ENCODE peak calls at places on chromosome 2, in seven cellular contexts. One of them, this sample, is unnamed.

GRCh38 chr2:85018049-85018447 is 47.1 kb downstream of the KCMF1 start:
- DNase-seq in NB4: no peak
- DNase-seq in endothelial cell of umbilical vein: no peak
- DNase-seq in stomach: no peak
- DNase-seq in thyroid gland: no peak
- DNase-seq in A549: no peak
- DNase-seq in upper lobe of left lung: no peak
- DNase-seq in this sample: no peak

GRCh38 chr2:238709961-238710360 is 137.9 kb upstream of the TWIST2 start:
- DNase-seq in NB4: no peak
- DNase-seq in endothelial cell of umbilical vein: no peak
- DNase-seq in stomach: no peak
- DNase-seq in thyroid gland: no peak
- DNase-seq in A549: no peak
- DNase-seq in upper lobe of left lung: no peak
- DNase-seq in this sample: no peak

GRCh38 chr2:23614701-23615100 is 229.7 kb downstream of the KLHL29 start:
- DNase-seq in NB4: peak
- DNase-seq in endothelial cell of umbilical vein: no peak
- DNase-seq in stomach: no peak
- DNase-seq in thyroid gland: no peak
- DNase-seq in A549: no peak
- DNase-seq in upper lobe of left lung: no peak
- DNase-seq in this sample: no peak

GRCh38 chr2:203783496-203784203 is 77.2 kb downstream of the CD28 start:
- DNase-seq in NB4: no peak
- DNase-seq in endothelial cell of umbilical vein: no peak
- DNase-seq in stomach: no peak
- DNase-seq in thyroid gland: no peak
- DNase-seq in A549: no peak
- DNase-seq in upper lobe of left lung: no peak
- DNase-seq in this sample: no peak

GRCh38 chr2:126669772-126670171 is 13.8 kb downstream of the GYPC start:
- DNase-seq in NB4: no peak
- DNase-seq in endothelial cell of umbilical vein: no peak
- DNase-seq in stomach: no peak
- DNase-seq in thyroid gland: no peak
- DNase-seq in A549: no peak
- DNase-seq in upper lobe of left lung: no peak
- DNase-seq in this sample: no peak

GRCh38 chr2:118670868-118671267 is 176.6 kb downstream of the EN1 start:
- DNase-seq in NB4: no peak
- DNase-seq in endothelial cell of umbilical vein: no peak
- DNase-seq in stomach: no peak
- DNase-seq in thyroid gland: no peak
- DNase-seq in A549: no peak
- DNase-seq in upper lobe of left lung: no peak
- DNase-seq in this sample: no peak

GRCh38 chr2:218873359-218874194 is 7.1 kb upstream of the WNT10A start:
- DNase-seq in NB4: no peak
- DNase-seq in endothelial cell of umbilical vein: no peak
- DNase-seq in stomach: no peak
- DNase-seq in thyroid gland: no peak
- DNase-seq in A549: no peak
- DNase-seq in upper lobe of left lung: no peak
- DNase-seq in this sample: no peak

GRCh38 chr2:139556789-139557188 is 776.6 kb upstream of the NXPH2 start:
- DNase-seq in NB4: no peak
- DNase-seq in endothelial cell of umbilical vein: no peak
- DNase-seq in stomach: no peak
- DNase-seq in thyroid gland: no peak
- DNase-seq in A549: no peak
- DNase-seq in upper lobe of left lung: no peak
- DNase-seq in this sample: no peak

GRCh38 chr2:233919938-233920337 is 2.8 kb downstream of the TRPM8 start:
- DNase-seq in NB4: peak
- DNase-seq in endothelial cell of umbilical vein: no peak
- DNase-seq in stomach: no peak
- DNase-seq in thyroid gland: no peak
- DNase-seq in A549: no peak
- DNase-seq in upper lobe of left lung: no peak
- DNase-seq in this sample: no peak

GRCh38 chr2:48016620-48017019 is 110.3 kb upstream of the FBXO11 start:
- DNase-seq in NB4: no peak
- DNase-seq in endothelial cell of umbilical vein: no peak
- DNase-seq in stomach: no peak
- DNase-seq in thyroid gland: no peak
- DNase-seq in A549: peak
- DNase-seq in upper lobe of left lung: no peak
- DNase-seq in this sample: no peak

GRCh38 chr2:101714098-101714497 is 16.6 kb downstream of the MAP4K4 start:
- DNase-seq in NB4: peak
- DNase-seq in endothelial cell of umbilical vein: no peak
- DNase-seq in stomach: no peak
- DNase-seq in thyroid gland: no peak
- DNase-seq in A549: no peak
- DNase-seq in upper lobe of left lung: no peak
- DNase-seq in this sample: no peak

GRCh38 chr2:15745907-15746306 is 154.2 kb downstream of the DDX1 start:
- DNase-seq in NB4: no peak
- DNase-seq in endothelial cell of umbilical vein: no peak
- DNase-seq in stomach: no peak
- DNase-seq in thyroid gland: no peak
- DNase-seq in A549: no peak
- DNase-seq in upper lobe of left lung: no peak
- DNase-seq in this sample: no peak

GRCh38 chr2:170648037-170648436 is 67.1 kb upstream of the SP5 start:
- DNase-seq in NB4: no peak
- DNase-seq in endothelial cell of umbilical vein: no peak
- DNase-seq in stomach: no peak
- DNase-seq in thyroid gland: no peak
- DNase-seq in A549: no peak
- DNase-seq in upper lobe of left lung: no peak
- DNase-seq in this sample: no peak

GRCh38 chr2:145775591-145775990 is 1255.7 kb upstream of the ZEB2 start:
- DNase-seq in NB4: no peak
- DNase-seq in endothelial cell of umbilical vein: peak
- DNase-seq in stomach: no peak
- DNase-seq in thyroid gland: no peak
- DNase-seq in A549: no peak
- DNase-seq in upper lobe of left lung: no peak
- DNase-seq in this sample: no peak

GRCh38 chr2:27428978-27429541 is 629 bp downstream of the NRBP1 start:
- DNase-seq in NB4: peak
- DNase-seq in endothelial cell of umbilical vein: peak
- DNase-seq in stomach: peak
- DNase-seq in thyroid gland: peak
- DNase-seq in A549: peak
- DNase-seq in upper lobe of left lung: peak
- DNase-seq in this sample: peak

GRCh38 chr2:32963941-32964340 is 17.2 kb downstream of the LTBP1 start:
- DNase-seq in NB4: no peak
- DNase-seq in endothelial cell of umbilical vein: no peak
- DNase-seq in stomach: no peak
- DNase-seq in thyroid gland: no peak
- DNase-seq in A549: no peak
- DNase-seq in upper lobe of left lung: no peak
- DNase-seq in this sample: no peak

GRCh38 chr2:215653344-215654015 is 217.6 kb upstream of the FN1 start:
- DNase-seq in NB4: no peak
- DNase-seq in endothelial cell of umbilical vein: no peak
- DNase-seq in stomach: no peak
- DNase-seq in thyroid gland: no peak
- DNase-seq in A549: no peak
- DNase-seq in upper lobe of left lung: no peak
- DNase-seq in this sample: no peak

GRCh38 chr2:233152541-233152940 is 92.4 kb downstream of the INPP5D start:
- DNase-seq in NB4: no peak
- DNase-seq in endothelial cell of umbilical vein: peak
- DNase-seq in stomach: no peak
- DNase-seq in thyroid gland: peak
- DNase-seq in A549: no peak
- DNase-seq in upper lobe of left lung: no peak
- DNase-seq in this sample: peak

GRCh38 chr2:42331569-42332284 is 29.3 kb downstream of the COX7A2L start:
- DNase-seq in NB4: no peak
- DNase-seq in endothelial cell of umbilical vein: no peak
- DNase-seq in stomach: no peak
- DNase-seq in thyroid gland: no peak
- DNase-seq in A549: no peak
- DNase-seq in upper lobe of left lung: no peak
- DNase-seq in this sample: no peak

GRCh38 chr2:103875111-103875510 is 978.8 kb upstream of the POU3F3 start:
- DNase-seq in NB4: no peak
- DNase-seq in endothelial cell of umbilical vein: no peak
- DNase-seq in stomach: no peak
- DNase-seq in thyroid gland: no peak
- DNase-seq in A549: no peak
- DNase-seq in upper lobe of left lung: no peak
- DNase-seq in this sample: no peak

GRCh38 chr2:134119672-134120159 is 134.2 kb upstream of the MGAT5 start:
- DNase-seq in NB4: peak
- DNase-seq in endothelial cell of umbilical vein: peak
- DNase-seq in stomach: peak
- DNase-seq in thyroid gland: peak
- DNase-seq in A549: peak
- DNase-seq in upper lobe of left lung: peak
- DNase-seq in this sample: peak
- TF ChIP-seq POLR2A in NB4: peak
- TF ChIP-seq POLR2A in endothelial cell of umbilical vein: peak
- TF ChIP-seq POLR2A in stomach: no peak
- TF ChIP-seq POLR2A in thyroid gland: no peak
- TF ChIP-seq POLR2A in A549: peak
- TF ChIP-seq POLR2A in upper lobe of left lung: peak
- TF ChIP-seq POLR2A in this sample: peak

DNA sequence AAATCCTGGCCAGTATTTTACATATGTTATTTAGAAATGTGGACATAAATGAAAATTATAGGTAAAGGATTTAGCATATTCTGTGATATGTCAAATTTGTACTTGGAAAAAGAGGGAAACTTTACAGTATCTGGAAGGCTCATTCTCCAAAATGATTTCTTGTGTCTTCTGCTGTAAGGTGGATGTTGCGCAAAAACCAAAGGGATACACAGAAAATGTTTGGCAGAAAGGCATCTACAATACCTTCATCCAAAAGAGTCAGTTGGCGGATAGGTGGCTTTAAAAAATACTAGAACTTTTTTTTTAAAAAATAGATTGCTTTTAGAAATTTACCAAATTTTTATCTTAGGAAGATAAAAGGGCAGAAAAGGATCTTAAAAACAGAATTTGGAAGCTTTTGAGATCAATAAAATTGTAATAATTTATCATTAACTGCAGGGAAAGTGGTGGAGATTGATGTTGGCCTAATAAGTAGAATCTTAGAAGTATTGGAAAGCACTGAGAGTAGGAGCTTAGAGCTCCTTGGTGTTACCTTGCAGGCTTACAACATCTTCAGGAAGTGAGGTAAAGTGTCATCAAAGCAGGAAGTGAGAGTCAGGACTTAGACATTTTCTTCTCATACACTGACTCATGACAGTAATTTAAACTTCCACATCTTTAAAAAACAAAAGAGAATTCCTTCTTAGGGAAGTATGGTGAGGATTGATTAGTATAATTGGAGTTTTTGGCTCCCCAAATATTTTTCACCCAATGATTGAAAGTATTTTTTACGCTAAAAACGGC is 2.1 kb downstream of the NABP1 start:
- DNase-seq in NB4: peak
- DNase-seq in endothelial cell of umbilical vein: peak
- DNase-seq in stomach: no peak
- DNase-seq in thyroid gland: no peak
- DNase-seq in A549: peak
- DNase-seq in upper lobe of left lung: no peak
- DNase-seq in this sample: no peak
- H3K4me3 ChIP-seq in NB4: peak
- H3K4me3 ChIP-seq in endothelial cell of umbilical vein: peak
- H3K4me3 ChIP-seq in stomach: peak
- H3K4me3 ChIP-seq in thyroid gland: no peak
- H3K4me3 ChIP-seq in A549: peak
- H3K4me3 ChIP-seq in upper lobe of left lung: peak
- H3K4me3 ChIP-seq in this sample: no peak

DNA sequence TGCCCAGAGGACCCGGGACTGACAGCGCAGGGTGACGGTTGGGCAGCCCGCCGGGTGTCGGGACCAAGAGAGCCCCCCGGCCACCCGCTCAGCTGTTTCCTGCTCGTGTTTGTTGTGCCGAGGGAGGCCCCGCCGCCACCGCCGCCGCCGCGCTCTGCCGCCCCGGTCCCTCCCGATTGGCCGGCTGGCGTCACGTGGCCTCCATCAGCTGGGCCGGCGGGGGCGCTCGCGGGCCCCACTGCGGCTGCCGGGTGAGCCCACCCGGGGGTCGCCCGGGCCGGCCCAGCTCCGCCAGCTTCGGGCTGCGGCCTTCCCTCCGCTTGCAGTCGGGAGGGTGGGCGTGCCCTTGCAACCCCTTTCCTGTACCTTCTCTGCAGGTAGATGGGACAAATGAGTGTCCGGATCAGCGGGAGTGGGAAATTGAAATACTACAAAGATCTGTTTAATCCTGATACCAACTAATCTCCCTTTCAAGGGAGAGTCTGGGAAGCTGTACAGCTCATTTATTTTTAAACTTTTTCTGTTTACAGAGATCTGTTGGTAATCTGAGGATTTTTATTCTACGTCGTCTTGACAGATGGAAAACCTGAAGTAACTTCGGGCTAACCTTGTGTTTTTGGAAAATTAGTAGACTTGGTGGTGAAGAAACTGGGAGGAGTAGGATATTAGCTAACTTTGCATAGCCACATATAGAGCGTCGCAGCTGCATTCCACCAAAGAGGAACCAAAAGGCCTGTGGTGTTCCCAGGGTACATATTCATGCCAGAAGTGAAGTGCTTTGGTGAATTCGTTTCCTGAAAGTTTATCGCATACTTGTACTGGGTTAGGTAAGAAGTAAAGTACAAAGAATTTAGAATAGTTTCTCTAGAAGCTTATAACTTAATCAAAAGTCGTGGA is 1.2 kb downstream of the YPEL5 start:
- DNase-seq in NB4: peak
- DNase-seq in endothelial cell of umbilical vein: peak
- DNase-seq in stomach: peak
- DNase-seq in thyroid gland: peak
- DNase-seq in A549: peak
- DNase-seq in upper lobe of left lung: peak
- DNase-seq in this sample: peak
- TF ChIP-seq POLR2A in NB4: no peak
- TF ChIP-seq POLR2A in endothelial cell of umbilical vein: no peak
- TF ChIP-seq POLR2A in stomach: no peak
- TF ChIP-seq POLR2A in thyroid gland: no peak
- TF ChIP-seq POLR2A in A549: no peak
- TF ChIP-seq POLR2A in upper lobe of left lung: peak
- TF ChIP-seq POLR2A in this sample: no peak

DNA sequence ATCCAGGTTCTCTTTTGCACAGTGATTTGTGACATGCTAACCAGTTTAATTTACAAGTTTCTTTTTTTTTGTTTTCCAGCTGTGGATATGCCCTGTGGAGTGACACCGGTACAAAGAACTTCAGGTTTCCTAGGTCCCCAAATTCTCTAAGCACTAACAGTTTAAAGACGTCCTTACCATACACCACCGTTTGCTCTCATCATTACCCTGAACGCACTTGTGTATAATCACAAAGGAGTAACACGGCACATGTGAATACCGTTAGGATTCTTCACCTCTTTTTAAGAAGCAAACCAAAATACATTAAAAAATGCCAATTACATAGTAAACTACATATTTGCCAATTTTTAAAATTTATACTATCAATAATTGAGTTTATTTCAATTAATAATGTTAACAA is 833 bp downstream of the LANCL1 start:
- DNase-seq in NB4: peak
- DNase-seq in endothelial cell of umbilical vein: peak
- DNase-seq in stomach: no peak
- DNase-seq in thyroid gland: no peak
- DNase-seq in A549: no peak
- DNase-seq in upper lobe of left lung: no peak
- DNase-seq in this sample: no peak
- H3K4me3 ChIP-seq in NB4: peak
- H3K4me3 ChIP-seq in endothelial cell of umbilical vein: peak
- H3K4me3 ChIP-seq in stomach: peak
- H3K4me3 ChIP-seq in thyroid gland: no peak
- H3K4me3 ChIP-seq in A549: peak
- H3K4me3 ChIP-seq in upper lobe of left lung: peak
- H3K4me3 ChIP-seq in this sample: peak